ENCODE peak calls at places on chromosomes 5 and 9, in six cellular contexts. One of them, this sample, is unnamed.

GRCh38 chr9:115004535-115004934 is 74.1 kb upstream of the TNFSF8 start:
- DNase-seq in K562: no peak
- DNase-seq in IMR-90: no peak
- DNase-seq in HepG2: no peak
- DNase-seq in A549: no peak
- DNase-seq in GM12878: no peak
- DNase-seq in this sample: no peak

GRCh38 chr9:7844283-7844682 is 44.7 kb upstream of the DMAC1 start:
- DNase-seq in GM12878: no peak
- DNase-seq in IMR-90: peak
- DNase-seq in HepG2: peak
- DNase-seq in A549: no peak
- DNase-seq in K562: no peak
- DNase-seq in this sample: peak

GRCh38 chr9:74379718-74380117 is 117.4 kb upstream of the RORB start:
- DNase-seq in A549: peak
- DNase-seq in IMR-90: no peak
- DNase-seq in GM12878: no peak
- DNase-seq in K562: peak
- DNase-seq in HepG2: peak
- DNase-seq in this sample: peak

GRCh38 chr5:149445739-149446369 is 66.8 kb upstream of the IL17B start:
- DNase-seq in HepG2: peak
- DNase-seq in GM12878: no peak
- DNase-seq in IMR-90: peak
- DNase-seq in K562: peak
- DNase-seq in A549: peak
- DNase-seq in this sample: peak

GRCh38 chr5:167346461-167346860 is 945.0 kb upstream of the WWC1 start:
- DNase-seq in GM12878: no peak
- DNase-seq in HepG2: no peak
- DNase-seq in A549: no peak
- DNase-seq in K562: no peak
- DNase-seq in IMR-90: no peak
- DNase-seq in this sample: no peak

GRCh38 chr9:109191746-109192145 is 24.7 kb upstream of the FRRS1L start:
- DNase-seq in HepG2: no peak
- DNase-seq in K562: no peak
- DNase-seq in A549: no peak
- DNase-seq in GM12878: no peak
- DNase-seq in IMR-90: no peak
- DNase-seq in this sample: no peak

GRCh38 chr5:74105126-74105780 is 479.3 kb downstream of the ARHGEF28 start:
- DNase-seq in HepG2: no peak
- DNase-seq in K562: no peak
- DNase-seq in GM12878: no peak
- DNase-seq in A549: no peak
- DNase-seq in IMR-90: no peak
- DNase-seq in this sample: no peak

GRCh38 chr9:134469041-134469875 is 143.0 kb downstream of the RXRA start:
- DNase-seq in K562: no peak
- DNase-seq in HepG2: no peak
- DNase-seq in GM12878: no peak
- DNase-seq in IMR-90: no peak
- DNase-seq in A549: no peak
- DNase-seq in this sample: no peak

GRCh38 chr9:89675403-89675771 is 70.6 kb downstream of the GADD45G start:
- DNase-seq in A549: no peak
- DNase-seq in HepG2: no peak
- DNase-seq in GM12878: no peak
- DNase-seq in IMR-90: no peak
- DNase-seq in K562: no peak
- DNase-seq in this sample: no peak

GRCh38 chr5:149151717-149152116 is 10.4 kb downstream of the ABLIM3 start:
- DNase-seq in A549: no peak
- DNase-seq in GM12878: no peak
- DNase-seq in K562: no peak
- DNase-seq in IMR-90: peak
- DNase-seq in HepG2: no peak
- DNase-seq in this sample: no peak

GRCh38 chr5:54742417-54742889 is 224.9 kb downstream of the SNX18 start:
- DNase-seq in A549: peak
- DNase-seq in HepG2: no peak
- DNase-seq in K562: peak
- DNase-seq in IMR-90: peak
- DNase-seq in GM12878: no peak
- DNase-seq in this sample: no peak

GRCh38 chr9:83538172-83538889 is at the start of gene FRMD3:
- DNase-seq in GM12878: no peak
- DNase-seq in IMR-90: peak
- DNase-seq in K562: no peak
- DNase-seq in HepG2: peak
- DNase-seq in A549: peak
- DNase-seq in this sample: peak

GRCh38 chr5:53917095-53917494 is 356.7 kb downstream of the NDUFS4 start:
- DNase-seq in K562: no peak
- DNase-seq in IMR-90: peak
- DNase-seq in HepG2: no peak
- DNase-seq in GM12878: no peak
- DNase-seq in A549: peak
- DNase-seq in this sample: no peak

GRCh38 chr5:9126490-9126889 is 419.4 kb downstream of the SEMA5A start:
- DNase-seq in A549: no peak
- DNase-seq in IMR-90: no peak
- DNase-seq in K562: no peak
- DNase-seq in HepG2: no peak
- DNase-seq in GM12878: no peak
- DNase-seq in this sample: no peak

GRCh38 chr5:107247427-107247826 is 423.3 kb downstream of the EFNA5 start:
- DNase-seq in A549: no peak
- DNase-seq in GM12878: no peak
- DNase-seq in IMR-90: peak
- DNase-seq in K562: no peak
- DNase-seq in HepG2: no peak
- DNase-seq in this sample: no peak

GRCh38 chr5:76084496-76085285 is 1.5 kb downstream of the SV2C start:
- DNase-seq in HepG2: no peak
- DNase-seq in K562: peak
- DNase-seq in IMR-90: no peak
- DNase-seq in GM12878: no peak
- DNase-seq in A549: no peak
- DNase-seq in this sample: peak

GRCh38 chr9:26357803-26358339 is 534.7 kb downstream of the CAAP1 start:
- DNase-seq in K562: no peak
- DNase-seq in HepG2: no peak
- DNase-seq in A549: no peak
- DNase-seq in IMR-90: no peak
- DNase-seq in GM12878: no peak
- DNase-seq in this sample: no peak

GRCh38 chr5:38471709-38472108 is 84.7 kb downstream of the LIFR start:
- DNase-seq in GM12878: no peak
- DNase-seq in A549: no peak
- DNase-seq in IMR-90: no peak
- DNase-seq in HepG2: no peak
- DNase-seq in K562: no peak
- DNase-seq in this sample: no peak

GRCh38 chr5:71907589-71908145 is 188.6 kb downstream of the CARTPT start:
- DNase-seq in K562: no peak
- DNase-seq in GM12878: no peak
- DNase-seq in IMR-90: no peak
- DNase-seq in A549: no peak
- DNase-seq in HepG2: no peak
- DNase-seq in this sample: no peak

GRCh38 chr9:70298245-70298771 is 39.5 kb downstream of the SMC5 start:
- DNase-seq in HepG2: no peak
- DNase-seq in IMR-90: no peak
- DNase-seq in K562: no peak
- DNase-seq in GM12878: no peak
- DNase-seq in A549: no peak
- DNase-seq in this sample: no peak

GRCh38 chr9:116499986-116500871 is 186.9 kb upstream of the TRIM32 start:
- DNase-seq in HepG2: no peak
- DNase-seq in K562: peak
- DNase-seq in IMR-90: peak
- DNase-seq in GM12878: no peak
- DNase-seq in A549: peak
- DNase-seq in this sample: no peak

GRCh38 chr9:110192531-110193326 is 15.2 kb downstream of the C9orf152 start:
- DNase-seq in K562: no peak
- DNase-seq in A549: no peak
- DNase-seq in IMR-90: peak
- DNase-seq in HepG2: no peak
- DNase-seq in GM12878: no peak
- DNase-seq in this sample: no peak

GRCh38 chr5:121285861-121286527 is 565.7 kb upstream of the FTMT start:
- DNase-seq in A549: no peak
- DNase-seq in GM12878: no peak
- DNase-seq in IMR-90: peak
- DNase-seq in K562: no peak
- DNase-seq in HepG2: no peak
- DNase-seq in this sample: no peak

GRCh38 chr5:32476891-32477290 is 32.4 kb upstream of the ZFR start:
- DNase-seq in IMR-90: no peak
- DNase-seq in HepG2: no peak
- DNase-seq in A549: no peak
- DNase-seq in K562: no peak
- DNase-seq in GM12878: no peak
- DNase-seq in this sample: no peak

DNA sequence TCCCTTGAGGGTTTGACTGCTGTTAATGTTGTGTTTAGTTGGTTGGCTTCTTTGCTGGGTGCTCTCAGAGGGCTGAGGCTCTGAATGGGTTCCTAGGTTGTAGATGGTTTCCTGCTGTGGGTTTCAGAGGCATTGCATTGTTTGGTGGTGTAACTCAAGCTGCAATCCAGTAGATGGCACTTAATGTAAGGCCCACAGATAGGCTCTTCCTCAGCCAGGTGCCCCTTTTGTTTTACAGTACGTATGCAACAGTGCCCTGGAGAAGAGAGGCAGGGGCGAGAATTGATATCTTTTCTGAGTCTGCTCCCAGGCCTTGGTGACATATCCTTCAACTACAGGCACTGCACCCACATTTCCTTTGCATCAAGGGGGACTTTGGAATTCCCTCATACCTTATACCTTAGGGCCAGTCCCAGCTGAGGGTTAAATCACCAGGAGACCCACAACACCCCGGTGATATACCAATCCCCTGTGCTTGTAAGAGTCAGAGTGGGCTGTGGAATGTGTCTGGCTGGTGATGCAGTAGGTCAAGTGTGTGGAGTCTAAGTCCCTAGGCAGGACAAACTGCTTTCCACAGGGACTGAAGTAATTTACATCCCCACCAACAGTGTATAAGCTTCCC is 7.0 kb upstream of the UGT3A2 start:
- DNase-seq in IMR-90: no peak
- DNase-seq in A549: no peak
- DNase-seq in GM12878: no peak
- DNase-seq in HepG2: peak
- DNase-seq in K562: no peak
- DNase-seq in this sample: peak
- TF ChIP-seq BHLHE40 in IMR-90: no peak
- TF ChIP-seq BHLHE40 in A549: no peak
- TF ChIP-seq BHLHE40 in GM12878: no peak
- TF ChIP-seq BHLHE40 in HepG2: no peak
- TF ChIP-seq BHLHE40 in K562: no peak
- TF ChIP-seq BHLHE40 in this sample: no peak

GRCh38 chr5:130337179-130337888 is 433.1 kb downstream of the CHSY3 start:
- DNase-seq in A549: peak
- DNase-seq in HepG2: no peak
- DNase-seq in IMR-90: peak
- DNase-seq in GM12878: no peak
- DNase-seq in K562: no peak
- DNase-seq in this sample: no peak
- TF ChIP-seq BHLHE40 in A549: no peak
- TF ChIP-seq BHLHE40 in HepG2: no peak
- TF ChIP-seq BHLHE40 in IMR-90: peak
- TF ChIP-seq BHLHE40 in GM12878: no peak
- TF ChIP-seq BHLHE40 in K562: no peak
- TF ChIP-seq BHLHE40 in this sample: no peak

GRCh38 chr5:147037517-147038205 is 159.1 kb upstream of the PPP2R2B start:
- DNase-seq in IMR-90: peak
- DNase-seq in K562: no peak
- DNase-seq in HepG2: no peak
- DNase-seq in GM12878: no peak
- DNase-seq in A549: no peak
- DNase-seq in this sample: no peak
- TF ChIP-seq BHLHE40 in IMR-90: no peak
- TF ChIP-seq BHLHE40 in K562: no peak
- TF ChIP-seq BHLHE40 in HepG2: no peak
- TF ChIP-seq BHLHE40 in GM12878: no peak
- TF ChIP-seq BHLHE40 in A549: no peak
- TF ChIP-seq BHLHE40 in this sample: no peak

DNA sequence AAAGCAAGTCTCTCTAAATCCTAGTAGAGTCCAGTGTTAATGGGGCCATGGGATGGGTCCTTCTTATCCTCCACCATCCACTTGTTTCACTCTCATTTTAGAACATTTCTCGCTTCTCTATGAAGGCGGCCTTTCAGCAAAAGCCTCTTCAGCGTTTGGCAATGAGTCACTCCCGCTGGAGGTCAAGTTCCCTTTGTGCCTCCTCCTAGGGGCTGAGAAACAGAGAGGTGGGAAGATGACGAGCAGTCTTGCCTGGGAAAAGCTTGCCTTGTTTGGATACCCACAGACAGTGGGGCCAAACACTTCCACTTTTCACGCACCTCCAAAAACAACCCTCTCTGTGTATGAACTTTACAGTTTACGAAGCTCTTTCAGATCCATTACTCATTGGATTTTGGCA is 168.8 kb downstream of the GABBR2 start:
- DNase-seq in GM12878: no peak
- DNase-seq in K562: no peak
- DNase-seq in A549: no peak
- DNase-seq in IMR-90: peak
- DNase-seq in HepG2: no peak
- DNase-seq in this sample: no peak
- TF ChIP-seq BHLHE40 in GM12878: no peak
- TF ChIP-seq BHLHE40 in K562: no peak
- TF ChIP-seq BHLHE40 in A549: no peak
- TF ChIP-seq BHLHE40 in IMR-90: no peak
- TF ChIP-seq BHLHE40 in HepG2: no peak
- TF ChIP-seq BHLHE40 in this sample: no peak

GRCh38 chr5:139676951-139677367 is 28.8 kb downstream of the CXXC5 start:
- DNase-seq in K562: no peak
- DNase-seq in HepG2: no peak
- DNase-seq in IMR-90: no peak
- DNase-seq in GM12878: no peak
- DNase-seq in A549: no peak
- DNase-seq in this sample: no peak
- TF ChIP-seq BHLHE40 in K562: no peak
- TF ChIP-seq BHLHE40 in HepG2: no peak
- TF ChIP-seq BHLHE40 in IMR-90: no peak
- TF ChIP-seq BHLHE40 in GM12878: no peak
- TF ChIP-seq BHLHE40 in A549: no peak
- TF ChIP-seq BHLHE40 in this sample: no peak

This sample was measured in HEK293T.